ENCODE peak calls at places on chromosomes 5 and 9, in nine cellular contexts. P, S, V, Z, I, N, A, J and K are unnamed samples. For H3K36me3, the result is how much of the 10 kb centered on the place peaks cover.

GRCh38 chr9:91643474-91644102 is 220.0 kb upstream of the NFIL3 start:
- DNase-seq in P (no peak), S (no peak), V (no peak), Z (no peak), I (no peak), N (no peak), A (no peak), J (no peak), K (no peak)

GRCh38 chr5:67350600-67351315 is 154.2 kb upstream of the CD180 start:
- DNase-seq in P (peak), S (no peak), V (peak), Z (no peak), I (no peak), N (no peak), A (peak), J (peak), K (peak)

GRCh38 chr9:30197954-30198353 is 2186.5 kb upstream of the ACO1 start:
- DNase-seq in P (no peak), S (no peak), V (no peak), Z (no peak), I (no peak), N (no peak), A (no peak), J (no peak), K (no peak)

GRCh38 chr5:51838459-51839253 is 455.4 kb downstream of the ISL1 start:
- DNase-seq in P (no peak), S (no peak), V (no peak), Z (no peak), I (no peak), N (no peak), A (no peak), J (no peak), K (no peak)

GRCh38 chr9:87445646-87446045 is 52.0 kb upstream of the DAPK1 start:
- DNase-seq in P (peak), S (peak), V (peak), Z (peak), I (no peak), N (no peak), A (peak), J (no peak), K (peak)

GRCh38 chr5:139847790-139848507 is 52.3 kb downstream of the PSD2 start:
- DNase-seq in P (peak), S (no peak), V (no peak), Z (peak), I (peak), N (peak), A (peak), J (peak), K (peak)

GRCh38 chr9:34520505-34521385 is 2.0 kb downstream of the ENHO start:
- DNase-seq in P (no peak), S (no peak), V (no peak), Z (no peak), I (no peak), N (no peak), A (no peak), J (peak), K (no peak)

GRCh38 chr5:52977264-52977897 is 11.8 kb upstream of the ITGA2 start:
- DNase-seq in P (no peak), S (no peak), V (no peak), Z (no peak), I (no peak), N (no peak), A (no peak), J (no peak), K (no peak)

GRCh38 chr5:90939208-90939607 is 380.6 kb downstream of the ADGRV1 start:
- DNase-seq in P (no peak), S (no peak), V (no peak), Z (no peak), I (no peak), N (no peak), A (no peak), J (no peak), K (no peak)

GRCh38 chr5:62722360-62722759 is 143.7 kb downstream of the LRRC70 start:
- DNase-seq in P (no peak), S (no peak), V (no peak), Z (no peak), I (no peak), N (no peak), A (no peak), J (no peak), K (no peak)

GRCh38 chr9:82410306-82410705 is 421.7 kb downstream of the SPATA31D1 start:
- DNase-seq in P (no peak), S (no peak), V (no peak), Z (no peak), I (no peak), N (no peak), A (peak), J (no peak), K (no peak)

GRCh38 chr5:174355208-174355612 is 309.7 kb downstream of the NSG2 start:
- DNase-seq in P (no peak), S (no peak), V (peak), Z (no peak), I (no peak), N (no peak), A (no peak), J (no peak), K (peak)

GRCh38 chr5:179217356-179217755 is 127.9 kb downstream of the ADAMTS2 start:
- DNase-seq in P (no peak), S (no peak), V (peak), Z (no peak), I (no peak), N (no peak), A (no peak), J (no peak), K (no peak)
- H3K36me3 ChIP-seq in P (under half), S (under half), V (under half), Z (under half), I (under half), N (under half), A (under half), J (under half), K (under half)

GRCh38 chr9:20624201-20625002 is 2.1 kb upstream of the MLLT3 start:
- DNase-seq in P (peak), S (peak), V (peak), Z (peak), I (peak), N (peak), A (peak), J (peak), K (peak)
- H3K4me3 ChIP-seq in P (peak), S (peak), V (peak), Z (peak), I (peak), N (peak), A (peak), J (peak), K (no peak)

GRCh38 chr9:108889649-108890067 is 27.6 kb downstream of the ACTL7A start:
- DNase-seq in P (no peak), S (no peak), V (peak), Z (no peak), I (no peak), N (no peak), A (no peak), J (no peak), K (no peak)
- H3K36me3 ChIP-seq in P (under half), S (half or more), V (under half), Z (half or more), I (half or more), N (half or more), A (under half), J (under half), K (under half)

GRCh38 chr5:73160239-73160671 is 12.7 kb upstream of the TMEM174 start:
- DNase-seq in P (no peak), S (no peak), V (no peak), Z (no peak), I (peak), N (peak), A (peak), J (no peak), K (no peak)
- H3K4me3 ChIP-seq in P (no peak), S (no peak), V (no peak), Z (no peak), I (no peak), N (no peak), A (no peak), J (no peak), K (no peak)

GRCh38 chr9:21871256-21871975 is 69.0 kb downstream of the MTAP start:
- DNase-seq in P (no peak), S (no peak), V (no peak), Z (no peak), I (no peak), N (no peak), A (no peak), J (no peak), K (no peak)

GRCh38 chr9:21875893-21876292 is 73.5 kb downstream of the MTAP start:
- DNase-seq in P (no peak), S (no peak), V (no peak), Z (no peak), I (no peak), N (no peak), A (no peak), J (no peak), K (no peak)

GRCh38 chr9:21872696-21873095 is 70.3 kb downstream of the MTAP start:
- DNase-seq in P (no peak), S (no peak), V (no peak), Z (no peak), I (no peak), N (no peak), A (no peak), J (no peak), K (no peak)

GRCh38 chr9:21873540-21874221 is 71.2 kb downstream of the MTAP start:
- DNase-seq in P (no peak), S (no peak), V (peak), Z (no peak), I (no peak), N (no peak), A (no peak), J (no peak), K (no peak)
- H3K36me3 ChIP-seq in P (under half), S (under half), V (under half), Z (under half), I (under half), N (under half), A (under half), J (under half), K (under half)

DNA sequence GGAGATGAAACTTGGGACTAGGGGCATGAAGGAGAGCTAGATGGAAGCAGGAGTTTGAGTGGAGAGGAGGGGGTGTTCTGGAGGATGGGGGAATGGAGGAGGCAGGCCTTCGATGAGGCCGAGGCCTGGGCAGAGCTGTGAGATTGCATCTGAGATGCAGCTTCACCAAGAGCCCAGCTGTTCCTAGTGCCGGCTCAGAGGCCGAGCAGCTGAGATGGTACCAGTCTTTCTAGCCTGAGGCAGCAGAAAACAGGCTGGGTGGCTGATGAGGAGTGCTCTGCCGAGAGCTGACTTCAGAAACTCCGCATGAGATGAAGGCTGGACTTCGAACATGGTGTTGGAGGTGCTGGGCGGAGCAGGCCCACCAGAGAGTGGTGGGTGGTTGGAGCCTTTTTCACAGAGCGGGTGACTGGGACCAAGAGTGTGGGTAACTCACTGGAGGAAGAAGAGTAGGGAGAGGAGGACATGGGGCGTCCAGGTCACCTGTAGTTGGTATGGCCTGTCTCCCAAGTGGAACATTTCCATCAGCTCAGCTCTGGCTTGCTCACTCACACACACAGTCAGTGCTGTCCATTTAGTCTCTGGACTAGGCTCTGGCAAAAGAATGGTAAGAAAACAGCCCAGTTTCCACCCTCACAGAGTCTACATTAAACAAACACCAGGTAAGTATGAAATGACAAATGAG is 54.7 kb downstream of the TMOD1 start:
- DNase-seq in P (no peak), S (no peak), V (no peak), Z (no peak), I (no peak), N (no peak), A (no peak), J (no peak), K (no peak)
- H3K4me3 ChIP-seq in P (no peak), S (no peak), V (no peak), Z (no peak), I (no peak), N (no peak), A (no peak), J (no peak), K (no peak)